ENCODE peak calls at places on chromosomes 4 and X, in five cellular contexts. One of them, this sample, is unnamed.

GRCh38 chr4:82866706-82867385 is 24.1 kb downstream of the SEC31A start:
- DNase-seq in ovary: no peak
- DNase-seq in uterus: no peak
- DNase-seq in CD8-positive, alpha-beta T cell: no peak
- DNase-seq in SK-N-SH: no peak
- DNase-seq in this sample: no peak

GRCh38 chrX:106278951-106279350 is 110.8 kb downstream of the PWWP3B start:
- DNase-seq in ovary: no peak
- DNase-seq in uterus: no peak
- DNase-seq in CD8-positive, alpha-beta T cell: no peak
- DNase-seq in SK-N-SH: no peak
- DNase-seq in this sample: no peak

GRCh38 chr4:56129431-56129861 is 180.7 kb downstream of the CEP135 start:
- DNase-seq in ovary: no peak
- DNase-seq in uterus: no peak
- DNase-seq in CD8-positive, alpha-beta T cell: no peak
- DNase-seq in SK-N-SH: no peak
- DNase-seq in this sample: peak

GRCh38 chr4:80311130-80311529 is 24.4 kb upstream of the CFAP299 start:
- DNase-seq in ovary: no peak
- DNase-seq in uterus: no peak
- DNase-seq in CD8-positive, alpha-beta T cell: no peak
- DNase-seq in SK-N-SH: no peak
- DNase-seq in this sample: no peak

GRCh38 chr4:41418444-41418843 is 119.5 kb upstream of the LIMCH1 start:
- DNase-seq in ovary: peak
- DNase-seq in uterus: no peak
- DNase-seq in CD8-positive, alpha-beta T cell: no peak
- DNase-seq in SK-N-SH: no peak
- DNase-seq in this sample: no peak

GRCh38 chr4:186192068-186192751 is 843 bp downstream of the CYP4V2 start:
- DNase-seq in ovary: no peak
- DNase-seq in uterus: peak
- DNase-seq in CD8-positive, alpha-beta T cell: no peak
- DNase-seq in SK-N-SH: no peak
- DNase-seq in this sample: no peak

GRCh38 chr4:85776579-85776978 is 301.6 kb downstream of the ARHGAP24 start:
- DNase-seq in ovary: no peak
- DNase-seq in uterus: no peak
- DNase-seq in CD8-positive, alpha-beta T cell: no peak
- DNase-seq in SK-N-SH: no peak
- DNase-seq in this sample: no peak

GRCh38 chr4:175536852-175537453 is 275.1 kb downstream of the GPM6A start:
- DNase-seq in ovary: no peak
- DNase-seq in uterus: no peak
- DNase-seq in CD8-positive, alpha-beta T cell: no peak
- DNase-seq in SK-N-SH: peak
- DNase-seq in this sample: no peak

GRCh38 chrX:9604908-9605306 is 140.0 kb downstream of the TBL1X start:
- DNase-seq in ovary: no peak
- DNase-seq in uterus: no peak
- DNase-seq in CD8-positive, alpha-beta T cell: no peak
- DNase-seq in SK-N-SH: no peak
- DNase-seq in this sample: no peak

GRCh38 chrX:132505116-132505515 is 16.3 kb upstream of the MBNL3 start:
- DNase-seq in ovary: no peak
- DNase-seq in uterus: no peak
- DNase-seq in CD8-positive, alpha-beta T cell: no peak
- DNase-seq in SK-N-SH: no peak
- DNase-seq in this sample: no peak

GRCh38 chr4:140233811-140234696 is 80.1 kb upstream of the MAML3 start:
- DNase-seq in ovary: no peak
- DNase-seq in uterus: peak
- DNase-seq in CD8-positive, alpha-beta T cell: no peak
- DNase-seq in SK-N-SH: no peak
- DNase-seq in this sample: no peak

GRCh38 chrX:129638917-129639316 is 15.8 kb downstream of the APLN start:
- DNase-seq in ovary: no peak
- DNase-seq in uterus: no peak
- DNase-seq in CD8-positive, alpha-beta T cell: no peak
- DNase-seq in SK-N-SH: no peak
- DNase-seq in this sample: no peak

GRCh38 chrX:46860536-46860935 is 23.7 kb downstream of the RP2 start:
- DNase-seq in ovary: no peak
- DNase-seq in uterus: no peak
- DNase-seq in CD8-positive, alpha-beta T cell: no peak
- DNase-seq in SK-N-SH: no peak
- DNase-seq in this sample: no peak

DNA sequence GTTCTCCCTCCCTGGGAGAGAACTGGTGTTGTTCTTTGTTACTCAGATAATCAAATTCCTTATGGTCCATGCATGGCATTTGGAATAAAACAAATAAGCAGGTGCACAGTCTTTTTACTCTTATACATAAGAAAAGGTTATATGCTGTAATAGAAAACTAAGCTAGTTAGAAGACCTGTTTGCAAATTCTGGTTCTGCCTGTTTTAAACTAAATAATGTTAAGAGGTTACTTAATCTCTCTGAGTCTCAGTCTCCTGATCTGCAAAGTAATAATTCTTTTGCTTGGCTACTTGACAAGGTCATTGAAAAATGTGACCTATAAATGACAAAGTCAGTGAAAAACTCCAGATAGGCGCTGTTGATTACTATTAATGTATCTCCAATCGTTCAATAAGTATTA is 42.5 kb upstream of the ANXA3 start:
- DNase-seq in ovary: no peak
- DNase-seq in uterus: no peak
- DNase-seq in CD8-positive, alpha-beta T cell: no peak
- DNase-seq in SK-N-SH: no peak
- DNase-seq in this sample: no peak
- H3K4me3 ChIP-seq in ovary: no peak
- H3K4me3 ChIP-seq in uterus: no peak
- H3K4me3 ChIP-seq in CD8-positive, alpha-beta T cell: no peak
- H3K4me3 ChIP-seq in SK-N-SH: no peak
- H3K4me3 ChIP-seq in this sample: no peak

GRCh38 chr4:24805036-24805435 is 9.7 kb downstream of the SOD3 start:
- DNase-seq in ovary: no peak
- DNase-seq in uterus: no peak
- DNase-seq in CD8-positive, alpha-beta T cell: no peak
- DNase-seq in SK-N-SH: no peak
- DNase-seq in this sample: no peak

GRCh38 chr4:24808261-24808660 is 12.9 kb downstream of the SOD3 start:
- DNase-seq in ovary: no peak
- DNase-seq in uterus: no peak
- DNase-seq in CD8-positive, alpha-beta T cell: no peak
- DNase-seq in SK-N-SH: no peak
- DNase-seq in this sample: no peak

GRCh38 chr4:24807611-24808010 is 12.2 kb downstream of the SOD3 start:
- DNase-seq in ovary: no peak
- DNase-seq in uterus: no peak
- DNase-seq in CD8-positive, alpha-beta T cell: no peak
- DNase-seq in SK-N-SH: no peak
- DNase-seq in this sample: no peak

GRCh38 chr4:24805566-24805965 is 10.2 kb downstream of the SOD3 start:
- DNase-seq in ovary: no peak
- DNase-seq in uterus: no peak
- DNase-seq in CD8-positive, alpha-beta T cell: no peak
- DNase-seq in SK-N-SH: no peak
- DNase-seq in this sample: no peak

DNA sequence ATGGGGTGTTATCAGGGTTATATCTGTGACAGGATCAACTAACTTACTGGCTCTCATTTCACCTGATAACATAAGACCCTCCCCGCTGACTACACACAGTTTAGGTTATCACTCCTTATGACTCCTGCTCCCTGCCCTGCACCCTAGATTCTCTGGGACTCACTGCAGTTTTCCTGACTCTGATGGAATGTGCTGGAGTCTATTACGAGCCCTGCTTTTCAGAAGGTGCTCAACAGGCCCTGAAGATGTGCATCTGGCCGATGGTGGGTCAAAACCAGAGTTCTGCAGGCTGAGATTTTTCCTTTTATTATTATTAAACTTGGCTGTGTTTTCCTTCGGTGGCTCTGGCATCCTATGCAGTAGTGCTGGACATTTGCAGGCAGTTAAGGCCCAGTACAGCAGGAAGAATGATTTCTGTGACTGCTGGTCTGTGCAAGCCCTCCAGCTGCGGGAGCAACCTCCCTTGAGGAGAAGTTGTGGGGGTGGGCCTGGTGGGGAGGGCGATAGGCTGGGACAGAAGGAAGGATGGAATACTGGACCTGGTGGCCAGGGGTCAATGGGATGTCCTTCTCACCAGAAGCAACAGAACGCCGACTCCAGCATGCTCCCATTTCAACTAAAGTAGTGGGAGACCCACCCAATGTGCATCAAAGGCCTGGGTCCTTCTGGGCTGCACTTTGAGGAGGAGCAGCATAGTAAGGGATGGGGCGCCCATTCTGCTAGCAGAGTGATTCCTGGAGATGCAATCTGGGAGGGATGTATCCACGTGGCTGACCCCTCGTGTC is 11.0 kb downstream of the SOD3 start:
- DNase-seq in ovary: no peak
- DNase-seq in uterus: no peak
- DNase-seq in CD8-positive, alpha-beta T cell: no peak
- DNase-seq in SK-N-SH: no peak
- DNase-seq in this sample: no peak
- TF ChIP-seq CTCF in ovary: no peak
- TF ChIP-seq CTCF in uterus: no peak
- TF ChIP-seq CTCF in CD8-positive, alpha-beta T cell: no peak
- TF ChIP-seq CTCF in SK-N-SH: no peak
- TF ChIP-seq CTCF in this sample: no peak

GRCh38 chr4:53889335-53890084 is 174.9 kb downstream of the CHIC2 start:
- DNase-seq in ovary: no peak
- DNase-seq in uterus: no peak
- DNase-seq in CD8-positive, alpha-beta T cell: no peak
- DNase-seq in SK-N-SH: peak
- DNase-seq in this sample: no peak

GRCh38 chr4:53886090-53886489 is 178.3 kb downstream of the CHIC2 start:
- DNase-seq in ovary: no peak
- DNase-seq in uterus: no peak
- DNase-seq in CD8-positive, alpha-beta T cell: no peak
- DNase-seq in SK-N-SH: no peak
- DNase-seq in this sample: no peak

GRCh38 chr4:53885668-53886067 is 178.7 kb downstream of the CHIC2 start:
- DNase-seq in ovary: no peak
- DNase-seq in uterus: no peak
- DNase-seq in CD8-positive, alpha-beta T cell: no peak
- DNase-seq in SK-N-SH: no peak
- DNase-seq in this sample: no peak
- H3K27ac ChIP-seq in ovary: no peak
- H3K27ac ChIP-seq in uterus: no peak
- H3K27ac ChIP-seq in CD8-positive, alpha-beta T cell: no peak
- H3K27ac ChIP-seq in SK-N-SH: no peak
- H3K27ac ChIP-seq in this sample: no peak

GRCh38 chr4:121191351-121191750 is 27.2 kb upstream of the TNIP3 start:
- DNase-seq in ovary: no peak
- DNase-seq in uterus: no peak
- DNase-seq in CD8-positive, alpha-beta T cell: no peak
- DNase-seq in SK-N-SH: no peak
- DNase-seq in this sample: no peak

GRCh38 chr4:121190389-121190788 is 26.3 kb upstream of the TNIP3 start:
- DNase-seq in ovary: no peak
- DNase-seq in uterus: no peak
- DNase-seq in CD8-positive, alpha-beta T cell: no peak
- DNase-seq in SK-N-SH: no peak
- DNase-seq in this sample: no peak

GRCh38 chr4:121192013-121192412 is 27.9 kb upstream of the TNIP3 start:
- DNase-seq in ovary: no peak
- DNase-seq in uterus: no peak
- DNase-seq in CD8-positive, alpha-beta T cell: no peak
- DNase-seq in SK-N-SH: no peak
- DNase-seq in this sample: no peak

GRCh38 chr4:121189811-121190210 is 25.7 kb upstream of the TNIP3 start:
- DNase-seq in ovary: no peak
- DNase-seq in uterus: no peak
- DNase-seq in CD8-positive, alpha-beta T cell: peak
- DNase-seq in SK-N-SH: no peak
- DNase-seq in this sample: no peak

DNA sequence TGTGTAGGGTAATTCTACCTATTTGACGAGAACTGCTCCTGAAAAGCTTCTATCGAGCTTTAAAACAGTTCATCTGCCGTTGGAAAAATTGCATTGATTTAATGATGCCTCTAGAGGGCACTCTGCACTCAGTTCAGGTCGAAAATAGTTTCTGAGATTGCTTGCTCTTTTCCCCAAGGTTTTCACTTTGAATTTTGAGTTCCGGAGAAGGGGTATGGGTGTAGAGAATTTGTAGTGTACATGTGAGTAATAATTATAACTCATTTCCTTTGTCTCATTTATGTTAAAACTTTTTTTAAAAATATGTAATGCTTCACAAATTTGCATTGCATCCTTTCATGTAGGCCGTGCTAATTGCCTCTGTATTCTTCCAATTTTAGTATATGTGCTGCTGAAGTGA is 28.4 kb upstream of the TNIP3 start:
- DNase-seq in ovary: no peak
- DNase-seq in uterus: no peak
- DNase-seq in CD8-positive, alpha-beta T cell: peak
- DNase-seq in SK-N-SH: peak
- DNase-seq in this sample: no peak
- H3K4me3 ChIP-seq in ovary: no peak
- H3K4me3 ChIP-seq in uterus: no peak
- H3K4me3 ChIP-seq in CD8-positive, alpha-beta T cell: no peak
- H3K4me3 ChIP-seq in SK-N-SH: no peak
- H3K4me3 ChIP-seq in this sample: peak

DNA sequence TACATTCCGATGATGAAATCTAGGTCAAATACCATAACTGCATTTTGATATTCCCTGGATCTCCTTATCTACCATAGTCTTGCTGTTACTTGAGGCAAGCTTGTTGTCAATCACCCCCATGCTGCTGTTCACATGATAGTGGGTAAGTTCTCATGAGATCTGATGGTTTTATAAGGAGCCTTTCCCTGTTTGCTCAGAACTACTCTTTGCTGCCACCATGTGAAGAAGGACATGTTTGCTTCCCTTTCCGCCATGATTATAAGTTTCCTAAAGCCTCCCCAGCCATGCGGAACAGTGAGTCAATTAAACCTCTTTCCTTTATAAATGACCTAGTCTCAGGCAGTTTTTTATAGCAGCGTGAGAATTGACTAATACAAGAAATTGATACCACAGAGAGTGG is 432.0 kb downstream of the GLUD2 start:
- DNase-seq in ovary: no peak
- DNase-seq in uterus: no peak
- DNase-seq in CD8-positive, alpha-beta T cell: no peak
- DNase-seq in SK-N-SH: no peak
- DNase-seq in this sample: no peak
- TF ChIP-seq CTCF in ovary: no peak
- TF ChIP-seq CTCF in uterus: no peak
- TF ChIP-seq CTCF in CD8-positive, alpha-beta T cell: no peak
- TF ChIP-seq CTCF in SK-N-SH: peak
- TF ChIP-seq CTCF in this sample: no peak

This sample was measured in upper lobe of right lung.